ENCODE peak calls at places on chromosomes 11 and 22, in ten cellular contexts. One of them, this sample, is unnamed.

GRCh38 chr11:1310315-1310687 is 869 bp upstream of the TOLLIP start:
- ATAC-seq in heart right ventricle: no peak
- ATAC-seq in right lobe of liver: no peak
- ATAC-seq in heart left ventricle: no peak
- ATAC-seq in left lung: no peak
- ATAC-seq in upper lobe of right lung: no peak
- ATAC-seq in HepG2: no peak
- ATAC-seq in CD8-positive, alpha-beta T cell: no peak
- ATAC-seq in DND-41: no peak
- ATAC-seq in gastrocnemius medialis: no peak
- ATAC-seq in this sample: no peak

GRCh38 chr22:43060213-43060612 is 29.0 kb downstream of the TTLL1 start:
- ATAC-seq in heart right ventricle: no peak
- ATAC-seq in right lobe of liver: peak
- ATAC-seq in heart left ventricle: no peak
- ATAC-seq in left lung: peak
- ATAC-seq in upper lobe of right lung: peak
- ATAC-seq in HepG2: peak
- ATAC-seq in CD8-positive, alpha-beta T cell: no peak
- ATAC-seq in DND-41: peak
- ATAC-seq in gastrocnemius medialis: no peak
- ATAC-seq in this sample: no peak

GRCh38 chr22:44091021-44091721 is 67.1 kb downstream of the PARVB start:
- ATAC-seq in heart right ventricle: no peak
- ATAC-seq in right lobe of liver: no peak
- ATAC-seq in heart left ventricle: no peak
- ATAC-seq in left lung: no peak
- ATAC-seq in upper lobe of right lung: no peak
- ATAC-seq in HepG2: peak
- ATAC-seq in CD8-positive, alpha-beta T cell: peak
- ATAC-seq in DND-41: no peak
- ATAC-seq in gastrocnemius medialis: no peak
- ATAC-seq in this sample: no peak

GRCh38 chr11:126862664-126863247 is 137.8 kb downstream of the KIRREL3 start:
- ATAC-seq in heart right ventricle: no peak
- ATAC-seq in right lobe of liver: no peak
- ATAC-seq in heart left ventricle: no peak
- ATAC-seq in left lung: no peak
- ATAC-seq in upper lobe of right lung: no peak
- ATAC-seq in HepG2: no peak
- ATAC-seq in CD8-positive, alpha-beta T cell: peak
- ATAC-seq in DND-41: peak
- ATAC-seq in gastrocnemius medialis: no peak
- ATAC-seq in this sample: no peak

GRCh38 chr22:33743756-33744155 is 176.5 kb downstream of the LARGE1 start:
- ATAC-seq in heart right ventricle: no peak
- ATAC-seq in right lobe of liver: no peak
- ATAC-seq in heart left ventricle: no peak
- ATAC-seq in left lung: no peak
- ATAC-seq in upper lobe of right lung: no peak
- ATAC-seq in HepG2: no peak
- ATAC-seq in CD8-positive, alpha-beta T cell: no peak
- ATAC-seq in DND-41: no peak
- ATAC-seq in gastrocnemius medialis: no peak
- ATAC-seq in this sample: no peak

GRCh38 chr11:61919841-61920631 is 2.7 kb upstream of the RAB3IL1 start:
- ATAC-seq in heart right ventricle: no peak
- ATAC-seq in right lobe of liver: no peak
- ATAC-seq in heart left ventricle: no peak
- ATAC-seq in left lung: no peak
- ATAC-seq in upper lobe of right lung: no peak
- ATAC-seq in HepG2: no peak
- ATAC-seq in CD8-positive, alpha-beta T cell: no peak
- ATAC-seq in DND-41: no peak
- ATAC-seq in gastrocnemius medialis: no peak
- ATAC-seq in this sample: no peak

GRCh38 chr22:17300926-17301325 is 68.3 kb upstream of the CECR2 start:
- ATAC-seq in heart right ventricle: no peak
- ATAC-seq in right lobe of liver: peak
- ATAC-seq in heart left ventricle: no peak
- ATAC-seq in left lung: no peak
- ATAC-seq in upper lobe of right lung: no peak
- ATAC-seq in HepG2: peak
- ATAC-seq in CD8-positive, alpha-beta T cell: no peak
- ATAC-seq in DND-41: no peak
- ATAC-seq in gastrocnemius medialis: no peak
- ATAC-seq in this sample: no peak

GRCh38 chr11:102158151-102158734 is 48.0 kb downstream of the YAP1 start:
- ATAC-seq in heart right ventricle: no peak
- ATAC-seq in right lobe of liver: no peak
- ATAC-seq in heart left ventricle: peak
- ATAC-seq in left lung: peak
- ATAC-seq in upper lobe of right lung: no peak
- ATAC-seq in HepG2: no peak
- ATAC-seq in CD8-positive, alpha-beta T cell: no peak
- ATAC-seq in DND-41: no peak
- ATAC-seq in gastrocnemius medialis: no peak
- ATAC-seq in this sample: no peak

GRCh38 chr11:10454902-10455631 is at the start of gene AMPD3:
- ATAC-seq in heart right ventricle: no peak
- ATAC-seq in right lobe of liver: no peak
- ATAC-seq in heart left ventricle: peak
- ATAC-seq in left lung: no peak
- ATAC-seq in upper lobe of right lung: no peak
- ATAC-seq in HepG2: peak
- ATAC-seq in CD8-positive, alpha-beta T cell: no peak
- ATAC-seq in DND-41: no peak
- ATAC-seq in gastrocnemius medialis: peak
- ATAC-seq in this sample: peak

DNA sequence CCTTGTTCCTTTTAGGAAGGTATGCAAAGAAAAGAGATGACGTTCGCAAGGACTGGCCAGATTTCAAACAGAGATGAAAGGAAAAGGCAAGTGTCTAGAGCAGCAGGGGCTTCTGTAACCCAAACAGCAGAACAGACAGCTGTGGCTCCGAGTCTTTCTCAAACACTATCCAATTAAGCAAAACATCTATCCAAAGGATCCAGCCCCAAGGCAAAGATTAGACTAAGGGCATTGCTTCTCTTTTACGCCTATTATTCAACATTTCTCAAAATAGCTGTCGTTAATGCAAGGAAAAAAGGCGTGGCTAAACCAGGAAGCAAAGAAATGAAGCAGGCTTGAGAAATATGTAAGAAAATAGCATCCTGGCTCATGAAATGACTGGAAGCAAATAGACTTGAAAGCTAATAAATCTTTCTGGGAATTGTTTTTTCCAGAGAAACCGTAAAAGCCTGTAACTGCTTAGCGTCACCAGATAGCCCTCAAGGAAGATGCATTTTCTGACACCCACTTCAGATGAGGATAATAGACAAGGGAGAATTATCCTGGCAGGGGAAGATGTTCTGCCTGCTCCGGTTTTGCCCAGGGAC is 20.0 kb downstream of the C11orf96 start:
- ATAC-seq in heart right ventricle: no peak
- ATAC-seq in right lobe of liver: no peak
- ATAC-seq in heart left ventricle: no peak
- ATAC-seq in left lung: peak
- ATAC-seq in upper lobe of right lung: no peak
- ATAC-seq in HepG2: no peak
- ATAC-seq in CD8-positive, alpha-beta T cell: no peak
- ATAC-seq in DND-41: no peak
- ATAC-seq in gastrocnemius medialis: no peak
- ATAC-seq in this sample: no peak
- H3K4me3 ChIP-seq in heart right ventricle: no peak
- H3K4me3 ChIP-seq in right lobe of liver: no peak
- H3K4me3 ChIP-seq in heart left ventricle: no peak
- H3K4me3 ChIP-seq in left lung: no peak
- H3K4me3 ChIP-seq in upper lobe of right lung: no peak
- H3K4me3 ChIP-seq in HepG2: no peak
- H3K4me3 ChIP-seq in CD8-positive, alpha-beta T cell: no peak
- H3K4me3 ChIP-seq in DND-41: no peak
- H3K4me3 ChIP-seq in gastrocnemius medialis: no peak
- H3K4me3 ChIP-seq in this sample: no peak

DNA sequence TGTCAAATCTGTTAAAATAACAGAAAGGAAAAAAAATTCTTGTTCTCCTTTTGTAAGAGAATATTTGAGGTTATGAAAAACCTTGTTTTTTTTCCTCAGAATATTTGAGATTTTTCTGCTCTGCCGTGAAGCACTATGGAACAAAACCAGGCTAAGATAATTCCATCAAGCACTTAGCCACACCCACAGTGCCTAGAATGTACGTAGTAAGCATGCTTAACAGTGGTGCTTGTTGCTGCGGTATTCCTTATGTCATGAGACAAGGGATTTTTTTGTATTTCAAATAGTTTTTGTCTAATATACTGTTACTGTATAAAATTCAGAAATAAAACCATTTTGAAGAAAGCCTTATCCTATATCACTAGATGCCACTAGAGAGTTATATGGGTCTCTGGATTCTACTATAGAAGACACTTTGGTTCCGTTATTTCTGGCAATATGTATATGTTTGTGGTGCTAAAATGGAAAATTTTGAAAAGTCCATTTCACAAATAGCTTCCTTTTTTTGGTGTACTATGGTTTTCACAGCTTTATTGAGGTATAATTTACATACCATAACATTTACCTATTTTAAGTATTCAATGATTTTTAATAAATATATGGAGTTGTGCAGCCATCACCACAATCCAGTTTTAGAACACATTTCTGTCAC is 23.7 kb downstream of the PDHX start:
- ATAC-seq in heart right ventricle: no peak
- ATAC-seq in right lobe of liver: no peak
- ATAC-seq in heart left ventricle: peak
- ATAC-seq in left lung: peak
- ATAC-seq in upper lobe of right lung: no peak
- ATAC-seq in HepG2: no peak
- ATAC-seq in CD8-positive, alpha-beta T cell: no peak
- ATAC-seq in DND-41: no peak
- ATAC-seq in gastrocnemius medialis: no peak
- ATAC-seq in this sample: no peak
- TF ChIP-seq CTCF in heart right ventricle: no peak
- TF ChIP-seq CTCF in right lobe of liver: no peak
- TF ChIP-seq CTCF in heart left ventricle: no peak
- TF ChIP-seq CTCF in left lung: no peak
- TF ChIP-seq CTCF in upper lobe of right lung: no peak
- TF ChIP-seq CTCF in HepG2: no peak
- TF ChIP-seq CTCF in CD8-positive, alpha-beta T cell: no peak
- TF ChIP-seq CTCF in DND-41: peak
- TF ChIP-seq CTCF in gastrocnemius medialis: no peak
- TF ChIP-seq CTCF in this sample: no peak

GRCh38 chr11:121914508-121914907 is 201.5 kb downstream of the BLID start:
- ATAC-seq in heart right ventricle: no peak
- ATAC-seq in right lobe of liver: no peak
- ATAC-seq in heart left ventricle: no peak
- ATAC-seq in left lung: no peak
- ATAC-seq in upper lobe of right lung: no peak
- ATAC-seq in HepG2: no peak
- ATAC-seq in CD8-positive, alpha-beta T cell: no peak
- ATAC-seq in DND-41: no peak
- ATAC-seq in gastrocnemius medialis: no peak
- ATAC-seq in this sample: no peak

GRCh38 chr11:121907379-121907778 is 208.6 kb downstream of the BLID start:
- ATAC-seq in heart right ventricle: no peak
- ATAC-seq in right lobe of liver: no peak
- ATAC-seq in heart left ventricle: no peak
- ATAC-seq in left lung: no peak
- ATAC-seq in upper lobe of right lung: no peak
- ATAC-seq in HepG2: no peak
- ATAC-seq in CD8-positive, alpha-beta T cell: no peak
- ATAC-seq in DND-41: no peak
- ATAC-seq in gastrocnemius medialis: no peak
- ATAC-seq in this sample: no peak

GRCh38 chr11:121904148-121904547 is 211.9 kb downstream of the BLID start:
- ATAC-seq in heart right ventricle: no peak
- ATAC-seq in right lobe of liver: peak
- ATAC-seq in heart left ventricle: peak
- ATAC-seq in left lung: peak
- ATAC-seq in upper lobe of right lung: peak
- ATAC-seq in HepG2: no peak
- ATAC-seq in CD8-positive, alpha-beta T cell: no peak
- ATAC-seq in DND-41: no peak
- ATAC-seq in gastrocnemius medialis: no peak
- ATAC-seq in this sample: peak

DNA sequence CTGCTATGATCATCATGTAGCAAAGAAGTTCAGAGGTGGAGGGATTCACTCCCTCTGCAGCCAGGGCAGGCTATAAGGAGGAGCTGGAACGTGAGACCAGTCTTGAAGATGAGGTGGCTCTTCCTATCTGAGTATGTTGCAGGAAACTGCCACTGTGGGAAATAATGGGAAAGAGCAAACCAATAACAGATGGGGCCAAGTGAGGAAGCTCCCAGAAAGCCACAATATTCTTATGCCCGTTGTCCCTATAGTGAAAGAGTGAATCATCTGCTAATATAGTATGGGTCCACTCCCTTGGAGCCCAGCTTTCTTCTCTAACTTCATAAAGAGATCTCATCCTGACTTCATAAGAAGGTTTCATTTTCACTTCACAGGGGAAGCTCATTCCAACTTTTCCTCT is 206.4 kb downstream of the BLID start:
- ATAC-seq in heart right ventricle: no peak
- ATAC-seq in right lobe of liver: no peak
- ATAC-seq in heart left ventricle: no peak
- ATAC-seq in left lung: no peak
- ATAC-seq in upper lobe of right lung: no peak
- ATAC-seq in HepG2: no peak
- ATAC-seq in CD8-positive, alpha-beta T cell: no peak
- ATAC-seq in DND-41: no peak
- ATAC-seq in gastrocnemius medialis: no peak
- ATAC-seq in this sample: no peak
- H3K4me3 ChIP-seq in heart right ventricle: no peak
- H3K4me3 ChIP-seq in right lobe of liver: no peak
- H3K4me3 ChIP-seq in heart left ventricle: no peak
- H3K4me3 ChIP-seq in left lung: no peak
- H3K4me3 ChIP-seq in upper lobe of right lung: no peak
- H3K4me3 ChIP-seq in HepG2: no peak
- H3K4me3 ChIP-seq in CD8-positive, alpha-beta T cell: no peak
- H3K4me3 ChIP-seq in DND-41: no peak
- H3K4me3 ChIP-seq in gastrocnemius medialis: no peak
- H3K4me3 ChIP-seq in this sample: no peak

DNA sequence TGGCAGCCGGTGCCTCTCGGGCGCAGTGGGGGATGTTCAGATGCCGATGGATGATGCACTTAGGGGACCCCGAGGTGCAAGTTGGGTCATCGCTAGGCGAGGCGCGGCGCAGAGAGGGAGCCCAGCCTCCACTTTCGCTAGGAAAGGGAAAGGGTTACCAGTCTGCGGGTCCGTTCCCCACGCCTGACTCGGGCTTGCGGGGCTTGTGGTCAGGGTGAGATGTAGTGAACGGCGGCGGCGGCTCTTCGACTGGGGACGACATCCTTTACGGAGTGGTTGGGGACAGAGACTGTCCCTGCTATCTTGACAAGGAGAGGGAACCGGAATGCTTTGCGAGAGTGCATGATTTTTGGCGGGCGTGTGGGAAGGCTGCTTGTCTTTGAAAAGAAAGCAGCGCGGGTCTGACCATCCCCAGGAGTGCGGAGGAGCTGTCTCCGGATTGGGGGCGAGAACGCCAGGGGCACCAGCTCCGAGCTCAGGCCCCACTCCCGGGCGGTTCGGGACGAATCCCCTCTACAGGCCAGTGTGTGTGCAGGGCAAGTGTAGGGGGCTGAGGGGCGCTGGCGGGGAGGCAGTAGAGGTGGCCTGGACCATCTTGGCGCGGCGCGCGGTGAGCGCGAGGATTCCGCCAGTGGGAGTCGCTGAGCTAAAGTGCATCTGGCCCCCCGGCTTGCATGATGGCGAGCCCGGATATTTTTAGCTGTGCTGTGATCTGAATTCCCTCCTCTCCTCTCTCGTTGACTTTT is 1.1 kb downstream of the FAT3 start:
- ATAC-seq in heart right ventricle: peak
- ATAC-seq in right lobe of liver: peak
- ATAC-seq in heart left ventricle: no peak
- ATAC-seq in left lung: peak
- ATAC-seq in upper lobe of right lung: no peak
- ATAC-seq in HepG2: no peak
- ATAC-seq in CD8-positive, alpha-beta T cell: no peak
- ATAC-seq in DND-41: no peak
- ATAC-seq in gastrocnemius medialis: no peak
- ATAC-seq in this sample: peak
- TF ChIP-seq CTCF in heart right ventricle: no peak
- TF ChIP-seq CTCF in right lobe of liver: no peak
- TF ChIP-seq CTCF in heart left ventricle: no peak
- TF ChIP-seq CTCF in left lung: no peak
- TF ChIP-seq CTCF in upper lobe of right lung: peak
- TF ChIP-seq CTCF in HepG2: no peak
- TF ChIP-seq CTCF in CD8-positive, alpha-beta T cell: no peak
- TF ChIP-seq CTCF in DND-41: no peak
- TF ChIP-seq CTCF in gastrocnemius medialis: no peak
- TF ChIP-seq CTCF in this sample: no peak